ENCODE peak calls at places on chromosomes 6 and 20, in ten cellular contexts. U is astrocyte, B is progenitor cell of endocrine pancreas, R is B cell, T is fibroblast of mammary gland, E is Calu3, W is GM13976, S is ovary, D is GM13977, N is OCI-LY7. O is an unnamed sample.

GRCh38 chr20:63136296-63136695 is 79.6 kb downstream of the YTHDF1 start:
- DNase-seq in S (no peak), D (no peak), W (no peak), T (no peak), R (no peak), B (no peak), N (no peak), E (no peak), U (no peak), O (no peak)

GRCh38 chr6:15966000-15966399 is 162.9 kb upstream of the MYLIP start:
- DNase-seq in R (no peak), D (no peak), N (no peak), W (no peak), E (no peak), U (no peak), S (no peak), B (no peak), T (no peak), O (peak)

GRCh38 chr6:33700391-33701050 is 11.0 kb downstream of the UQCC2 start:
- DNase-seq in E (peak), D (peak), N (peak), U (peak), S (peak), T (peak), W (peak), B (peak), R (peak), O (peak)

GRCh38 chr6:92767101-92767500 is 652.3 kb downstream of the EPHA7 start:
- DNase-seq in U (no peak), S (no peak), N (no peak), E (no peak), T (no peak), B (no peak), R (no peak), W (no peak), D (no peak), O (no peak)

GRCh38 chr6:14917511-14917910 is 328.4 kb upstream of the JARID2 start:
- DNase-seq in T (no peak), D (no peak), B (no peak), U (no peak), N (no peak), E (no peak), R (no peak), W (no peak), S (no peak), O (no peak)

GRCh38 chr6:158654498-158654897 is 4.6 kb downstream of the SYTL3 start:
- DNase-seq in E (no peak), W (no peak), T (peak), D (no peak), N (no peak), U (peak), R (no peak), S (peak), B (no peak), O (peak)

GRCh38 chr20:43975096-43975768 is 60.6 kb downstream of the TOX2 start:
- DNase-seq in D (no peak), T (peak), R (no peak), N (no peak), B (no peak), W (no peak), S (no peak), E (peak), U (peak), O (peak)

GRCh38 chr20:18742841-18743240 is 70.7 kb upstream of the SCP2D1 start:
- DNase-seq in E (no peak), R (no peak), N (no peak), S (no peak), B (no peak), W (no peak), U (no peak), D (no peak), T (no peak), O (no peak)

GRCh38 chr6:165552248-165552736 is 110.7 kb downstream of the PDE10A start:
- DNase-seq in W (no peak), B (no peak), R (no peak), T (no peak), E (peak), S (no peak), D (no peak), N (no peak), U (no peak), O (no peak)

GRCh38 chr6:93036835-93037234 is 382.5 kb downstream of the EPHA7 start:
- DNase-seq in U (peak), B (no peak), D (peak), N (peak), S (no peak), T (no peak), W (no peak), E (no peak), R (no peak), O (no peak)

GRCh38 chr6:89387516-89388222 is 24.4 kb downstream of the RRAGD start:
- DNase-seq in N (peak), T (peak), U (no peak), S (no peak), W (peak), R (no peak), E (no peak), D (peak), B (no peak), O (no peak)

GRCh38 chr6:75735491-75736186 is 13.4 kb upstream of the MYO6 start:
- DNase-seq in B (no peak), N (no peak), S (no peak), W (peak), U (peak), T (peak), R (no peak), D (no peak), E (peak), O (peak)

GRCh38 chr6:35688605-35689322 is at the start of gene FKBP5:
- DNase-seq in D (peak), R (peak), S (peak), E (peak), U (peak), W (peak), T (peak), B (peak), N (peak), O (peak)

GRCh38 chr6:16669227-16669626 is 92.0 kb downstream of the ATXN1 start:
- DNase-seq in D (no peak), T (peak), U (peak), W (no peak), R (no peak), S (no peak), N (no peak), E (peak), B (no peak), O (peak)

GRCh38 chr20:47133809-47134456 is 222.6 kb downstream of the ZMYND8 start:
- DNase-seq in W (no peak), B (no peak), R (no peak), T (peak), U (peak), D (no peak), E (peak), N (no peak), S (no peak), O (peak)

GRCh38 chr6:29653452-29654038 is 3.3 kb upstream of the MOG start:
- DNase-seq in N (peak), E (peak), S (no peak), U (peak), R (peak), W (peak), D (peak), T (peak), B (no peak), O (peak)

GRCh38 chr6:33508935-33509926 is 54.9 kb downstream of the ZBTB9 start:
- DNase-seq in B (no peak), D (no peak), S (no peak), N (no peak), R (no peak), T (no peak), E (no peak), W (no peak), U (no peak), O (peak)

GRCh38 chr6:167676666-167677421 is 149.9 kb upstream of the AFDN start:
- DNase-seq in T (peak), E (no peak), D (no peak), N (no peak), S (no peak), B (no peak), W (no peak), R (no peak), U (no peak), O (no peak)

GRCh38 chr6:166629628-166630027 is 2.6 kb upstream of the RPS6KA2 start:
- DNase-seq in T (peak), N (no peak), B (no peak), S (no peak), E (no peak), W (no peak), D (no peak), U (peak), R (no peak), O (peak)

GRCh38 chr20:47704746-47705496 is 80.4 kb downstream of the SULF2 start:
- DNase-seq in T (peak), R (no peak), N (no peak), E (no peak), W (no peak), B (no peak), U (peak), D (no peak), S (no peak), O (no peak)

GRCh38 chr6:31771992-31772358 is 5.2 kb downstream of the VWA7 start:
- DNase-seq in R (no peak), T (peak), W (no peak), D (no peak), N (no peak), B (no peak), U (peak), S (no peak), E (no peak), O (no peak)

GRCh38 chr6:91167846-91168245 is 581.0 kb upstream of the MAP3K7 start:
- DNase-seq in T (no peak), E (peak), N (no peak), U (no peak), B (no peak), D (no peak), R (no peak), W (no peak), S (no peak), O (no peak)

GRCh38 chr6:11196511-11197174 is 35.8 kb downstream of the NEDD9 start:
- DNase-seq in U (peak), S (no peak), B (no peak), N (no peak), W (no peak), T (peak), R (no peak), D (no peak), E (no peak), O (peak)

GRCh38 chr6:816510-817084 is 123.7 kb upstream of the EXOC2 start:
- DNase-seq in D (no peak), E (no peak), S (no peak), B (no peak), U (no peak), R (peak), N (no peak), W (no peak), T (no peak), O (no peak)

GRCh38 chr6:818191-818590 is 125.3 kb upstream of the EXOC2 start:
- DNase-seq in N (no peak), E (no peak), B (no peak), D (no peak), W (no peak), S (no peak), T (no peak), R (no peak), U (no peak), O (no peak)

GRCh38 chr6:811806-812205 is 118.9 kb upstream of the EXOC2 start:
- DNase-seq in N (no peak), B (no peak), S (no peak), E (no peak), T (no peak), W (no peak), U (no peak), D (no peak), R (no peak), O (peak)

GRCh38 chr6:814378-815347 is 121.7 kb upstream of the EXOC2 start:
- DNase-seq in B (no peak), S (no peak), N (peak), R (no peak), E (no peak), U (no peak), W (no peak), T (no peak), D (no peak), O (no peak)

DNA sequence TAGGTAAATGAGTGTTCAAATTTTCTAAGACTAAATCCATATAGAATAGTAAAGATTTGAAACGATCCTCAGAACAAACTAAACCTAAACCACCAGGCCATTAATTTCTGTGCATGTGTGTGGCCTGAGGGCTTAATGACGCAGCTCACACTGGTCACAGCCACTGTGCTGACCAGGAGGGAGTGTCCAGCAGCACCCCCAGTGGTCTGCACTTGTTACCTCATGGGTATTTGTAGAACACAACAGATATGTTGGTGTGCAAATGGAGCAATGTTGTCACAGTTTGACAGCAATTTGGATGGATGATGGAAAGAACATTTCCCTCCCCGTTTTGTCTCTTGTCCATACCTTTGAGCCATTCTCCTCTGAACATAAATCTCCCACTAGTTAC is 122.4 kb upstream of the EXOC2 start:
- DNase-seq in W (no peak), D (no peak), T (no peak), S (no peak), B (no peak), R (no peak), U (no peak), E (peak), N (no peak), O (no peak)
- TF ChIP-seq CTCF in W (no peak), D (no peak), T (no peak), S (no peak), B (peak), R (no peak), U (peak), E (no peak), N (no peak), O (peak)

DNA sequence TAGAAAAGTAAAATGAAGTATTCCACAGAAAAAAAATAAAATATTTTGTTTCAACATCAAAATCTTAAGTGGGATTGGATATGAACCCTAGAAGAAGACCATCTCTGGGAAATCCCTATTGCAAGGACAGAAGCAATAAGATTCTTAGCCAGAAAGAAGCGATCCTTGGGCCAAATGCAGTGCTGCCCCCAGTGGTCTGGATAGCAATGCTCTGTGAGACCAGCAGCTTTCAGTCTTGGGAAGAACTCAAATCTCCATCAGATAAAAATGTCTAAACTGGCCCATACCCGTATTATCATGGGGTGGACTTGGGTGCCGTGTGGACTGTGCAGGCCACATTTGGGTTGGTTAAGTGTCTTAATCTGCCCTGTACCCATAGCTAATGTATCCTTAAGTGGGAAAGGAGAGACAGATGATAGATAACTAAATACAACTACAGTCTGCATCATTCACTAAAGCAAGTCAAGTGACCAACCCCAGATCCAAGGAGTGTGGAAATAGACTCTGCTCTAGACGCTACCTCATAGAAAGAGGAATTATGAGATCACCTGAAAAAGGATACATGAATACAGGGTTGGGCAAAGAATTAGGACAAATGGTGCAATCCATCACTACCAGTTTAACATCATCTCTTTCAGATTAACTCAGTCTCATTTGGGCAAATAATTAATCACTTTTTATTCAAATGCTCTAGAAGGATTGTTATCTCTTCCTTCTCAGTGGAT is 38.9 kb upstream of the SNAP25 start:
- DNase-seq in N (no peak), T (peak), W (no peak), R (no peak), B (no peak), S (no peak), D (no peak), U (no peak), E (no peak), O (no peak)
- TF ChIP-seq CTCF in N (peak), T (peak), W (peak), R (no peak), B (peak), S (no peak), D (peak), U (peak), E (peak), O (peak)

GRCh38 chr6:38612386-38612965 is 27.3 kb downstream of the BTBD9 start:
- DNase-seq in E (no peak), T (peak), B (no peak), R (no peak), W (no peak), N (no peak), S (no peak), U (peak), D (no peak), O (peak)

DNA sequence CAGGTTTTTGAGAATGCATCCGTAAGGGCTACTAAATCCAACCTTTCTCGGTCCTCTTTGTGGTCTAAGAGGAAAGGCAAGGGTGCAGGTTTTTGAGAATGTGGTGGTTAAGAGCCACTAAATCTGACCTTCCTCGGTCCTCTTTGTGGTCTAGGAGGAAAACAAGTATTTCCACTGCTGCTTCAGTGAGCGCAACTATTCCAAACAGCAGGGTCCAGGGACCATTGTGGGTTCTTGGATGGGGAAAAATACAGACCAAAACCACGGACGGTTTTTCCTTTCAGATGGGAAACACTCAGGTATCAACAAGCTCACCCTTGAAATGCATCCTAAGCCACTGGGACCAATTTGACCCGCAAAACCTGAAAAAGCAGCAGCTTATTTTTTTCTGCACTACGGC is 21.9 kb downstream of the BTBD9 start:
- DNase-seq in B (no peak), D (no peak), T (no peak), U (peak), S (no peak), E (no peak), W (no peak), R (no peak), N (no peak), O (no peak)
- TF ChIP-seq CTCF in B (no peak), D (no peak), T (no peak), U (no peak), S (no peak), E (no peak), W (no peak), R (no peak), N (no peak), O (no peak)

DNA sequence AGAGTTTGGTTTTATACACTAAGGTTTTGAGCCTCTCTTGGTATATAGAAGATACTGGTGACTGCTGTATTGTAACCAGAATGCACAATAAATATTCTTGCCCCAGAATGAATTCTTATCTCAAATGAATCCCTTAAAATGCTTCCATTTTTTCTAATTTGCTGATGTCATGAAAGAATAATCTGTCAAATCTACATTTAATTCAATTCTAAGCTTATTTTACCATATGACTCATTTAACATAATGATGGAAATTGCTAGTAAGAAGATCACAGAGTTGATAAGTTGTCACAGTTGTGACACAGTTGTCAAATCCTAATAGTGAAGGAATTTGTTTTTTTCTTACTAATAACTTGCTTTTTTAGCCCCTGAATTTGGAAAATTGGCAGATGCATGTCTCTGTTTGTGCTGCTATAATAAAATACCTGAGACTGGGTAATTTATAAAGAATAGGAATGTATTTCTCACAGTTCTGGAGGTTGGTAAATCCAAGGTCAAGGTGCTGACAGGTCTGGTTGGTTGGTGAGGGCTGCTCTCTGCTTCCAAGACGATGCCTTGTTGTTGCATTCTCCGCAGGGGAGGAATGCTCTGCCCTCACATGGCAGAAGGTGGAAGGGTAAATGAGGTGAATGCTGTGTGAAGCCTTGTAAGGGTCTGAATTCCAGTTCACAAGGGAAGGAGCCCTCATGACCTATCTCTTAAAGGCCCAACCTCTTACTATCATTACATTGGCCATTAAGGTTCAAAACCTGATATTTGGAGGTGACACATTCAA is 4.7 kb downstream of the ECT2L start:
- DNase-seq in W (no peak), S (no peak), T (peak), R (no peak), B (no peak), U (no peak), D (no peak), N (no peak), E (no peak), O (no peak)
- TF ChIP-seq CTCF in W (no peak), S (no peak), T (peak), R (no peak), B (no peak), U (no peak), D (no peak), N (no peak), E (no peak), O (no peak)

GRCh38 chr20:59693587-59693986 is 89.2 kb downstream of the PHACTR3 start:
- DNase-seq in W (no peak), B (no peak), R (no peak), S (no peak), D (no peak), U (no peak), T (no peak), E (no peak), N (no peak), O (no peak)
- TF ChIP-seq CTCF in W (no peak), B (no peak), R (no peak), S (no peak), D (no peak), U (no peak), T (no peak), E (no peak), N (no peak), O (no peak)

GRCh38 chr6:169763308-169763707 is 11.9 kb downstream of the ERMARD start:
- DNase-seq in E (no peak), N (no peak), W (no peak), S (no peak), D (no peak), B (no peak), R (no peak), U (no peak), T (no peak), O (no peak)
- TF ChIP-seq CTCF in E (no peak), N (no peak), W (no peak), S (no peak), D (no peak), B (no peak), R (no peak), U (no peak), T (no peak), O (no peak)